ENCODE peak calls at places on chromosomes 1 and 21, in ten cellular contexts. One of them, this sample, is unnamed.

GRCh38 chr1:194279975-194280374 is 1093.6 kb upstream of the B3GALT2 start:
- DNase-seq in LoVo: no peak
- DNase-seq in RWPE1: no peak
- DNase-seq in C1 segment of cervical spinal cord: no peak
- DNase-seq in activated CD4-positive, CD25-positive, alpha-beta regulatory T cell: no peak
- DNase-seq in head of caudate nucleus: no peak
- DNase-seq in OCI-LY7: peak; percentile 51
- DNase-seq in skeletal muscle cell: no peak
- DNase-seq in Caco-2: no peak
- DNase-seq in iris pigment epithelial cell: no peak
- DNase-seq in this sample: peak; percentile 25

GRCh38 chr1:204523605-204524215 is 7.5 kb downstream of the MDM4 start:
- DNase-seq in LoVo: peak; percentile 82
- DNase-seq in RWPE1: peak; percentile 67
- DNase-seq in C1 segment of cervical spinal cord: no peak
- DNase-seq in activated CD4-positive, CD25-positive, alpha-beta regulatory T cell: no peak
- DNase-seq in head of caudate nucleus: no peak
- DNase-seq in OCI-LY7: peak; percentile 64
- DNase-seq in skeletal muscle cell: no peak
- DNase-seq in Caco-2: no peak
- DNase-seq in iris pigment epithelial cell: no peak
- DNase-seq in this sample: no peak

GRCh38 chr1:177307771-177308170 is 137.0 kb downstream of the BRINP2 start:
- DNase-seq in LoVo: no peak
- DNase-seq in RWPE1: peak; percentile 75
- DNase-seq in C1 segment of cervical spinal cord: no peak
- DNase-seq in activated CD4-positive, CD25-positive, alpha-beta regulatory T cell: no peak
- DNase-seq in head of caudate nucleus: no peak
- DNase-seq in OCI-LY7: no peak
- DNase-seq in skeletal muscle cell: peak; percentile 75
- DNase-seq in Caco-2: no peak
- DNase-seq in iris pigment epithelial cell: peak; percentile 34
- DNase-seq in this sample: no peak

GRCh38 chr1:245209658-245210415 is 55.1 kb downstream of the KIF26B start:
- DNase-seq in LoVo: no peak
- DNase-seq in RWPE1: no peak
- DNase-seq in C1 segment of cervical spinal cord: no peak
- DNase-seq in activated CD4-positive, CD25-positive, alpha-beta regulatory T cell: no peak
- DNase-seq in head of caudate nucleus: no peak
- DNase-seq in OCI-LY7: no peak
- DNase-seq in skeletal muscle cell: no peak
- DNase-seq in Caco-2: no peak
- DNase-seq in iris pigment epithelial cell: no peak
- DNase-seq in this sample: no peak

GRCh38 chr1:245576323-245576722 is 421.5 kb downstream of the KIF26B start:
- DNase-seq in LoVo: no peak
- DNase-seq in RWPE1: no peak
- DNase-seq in C1 segment of cervical spinal cord: no peak
- DNase-seq in activated CD4-positive, CD25-positive, alpha-beta regulatory T cell: no peak
- DNase-seq in head of caudate nucleus: no peak
- DNase-seq in OCI-LY7: no peak
- DNase-seq in skeletal muscle cell: no peak
- DNase-seq in Caco-2: no peak
- DNase-seq in iris pigment epithelial cell: no peak
- DNase-seq in this sample: no peak

GRCh38 chr1:203479646-203480045 is 4.0 kb downstream of the PRELP start:
- DNase-seq in LoVo: no peak
- DNase-seq in RWPE1: no peak
- DNase-seq in C1 segment of cervical spinal cord: no peak
- DNase-seq in activated CD4-positive, CD25-positive, alpha-beta regulatory T cell: no peak
- DNase-seq in head of caudate nucleus: no peak
- DNase-seq in OCI-LY7: no peak
- DNase-seq in skeletal muscle cell: no peak
- DNase-seq in Caco-2: no peak
- DNase-seq in iris pigment epithelial cell: no peak
- DNase-seq in this sample: no peak

GRCh38 chr21:17264182-17264581 is 248.7 kb upstream of the CXADR start:
- DNase-seq in LoVo: no peak
- DNase-seq in RWPE1: no peak
- DNase-seq in C1 segment of cervical spinal cord: no peak
- DNase-seq in activated CD4-positive, CD25-positive, alpha-beta regulatory T cell: no peak
- DNase-seq in head of caudate nucleus: no peak
- DNase-seq in OCI-LY7: no peak
- DNase-seq in skeletal muscle cell: no peak
- DNase-seq in Caco-2: no peak
- DNase-seq in iris pigment epithelial cell: no peak
- DNase-seq in this sample: no peak

GRCh38 chr1:230228234-230228897 is 161.3 kb downstream of the GALNT2 start:
- DNase-seq in LoVo: no peak
- DNase-seq in RWPE1: no peak
- DNase-seq in C1 segment of cervical spinal cord: no peak
- DNase-seq in activated CD4-positive, CD25-positive, alpha-beta regulatory T cell: no peak
- DNase-seq in head of caudate nucleus: no peak
- DNase-seq in OCI-LY7: no peak
- DNase-seq in skeletal muscle cell: no peak
- DNase-seq in Caco-2: no peak
- DNase-seq in iris pigment epithelial cell: no peak
- DNase-seq in this sample: no peak

GRCh38 chr1:110462964-110463363 is 12.0 kb downstream of the PROK1 start:
- DNase-seq in LoVo: no peak
- DNase-seq in RWPE1: no peak
- DNase-seq in C1 segment of cervical spinal cord: no peak
- DNase-seq in activated CD4-positive, CD25-positive, alpha-beta regulatory T cell: no peak
- DNase-seq in head of caudate nucleus: peak; percentile 20
- DNase-seq in OCI-LY7: no peak
- DNase-seq in skeletal muscle cell: no peak
- DNase-seq in Caco-2: no peak
- DNase-seq in iris pigment epithelial cell: peak; percentile 18
- DNase-seq in this sample: no peak

GRCh38 chr1:58006421-58007032 is 540.0 kb downstream of the OMA1 start:
- DNase-seq in LoVo: no peak
- DNase-seq in RWPE1: no peak
- DNase-seq in C1 segment of cervical spinal cord: no peak
- DNase-seq in activated CD4-positive, CD25-positive, alpha-beta regulatory T cell: no peak
- DNase-seq in head of caudate nucleus: no peak
- DNase-seq in OCI-LY7: no peak
- DNase-seq in skeletal muscle cell: no peak
- DNase-seq in Caco-2: no peak
- DNase-seq in iris pigment epithelial cell: no peak
- DNase-seq in this sample: no peak

GRCh38 chr1:232921416-232921815 is 29.0 kb upstream of the NTPCR start:
- DNase-seq in LoVo: no peak
- DNase-seq in RWPE1: no peak
- DNase-seq in C1 segment of cervical spinal cord: no peak
- DNase-seq in activated CD4-positive, CD25-positive, alpha-beta regulatory T cell: no peak
- DNase-seq in head of caudate nucleus: no peak
- DNase-seq in OCI-LY7: no peak
- DNase-seq in skeletal muscle cell: peak; percentile 9
- DNase-seq in Caco-2: no peak
- DNase-seq in iris pigment epithelial cell: no peak
- DNase-seq in this sample: peak; percentile 86

GRCh38 chr1:179177182-179177581 is 52.3 kb downstream of the ABL2 start:
- DNase-seq in LoVo: no peak
- DNase-seq in RWPE1: no peak
- DNase-seq in C1 segment of cervical spinal cord: peak; percentile 12
- DNase-seq in activated CD4-positive, CD25-positive, alpha-beta regulatory T cell: no peak
- DNase-seq in head of caudate nucleus: peak; percentile 15
- DNase-seq in OCI-LY7: no peak
- DNase-seq in skeletal muscle cell: no peak
- DNase-seq in Caco-2: no peak
- DNase-seq in iris pigment epithelial cell: peak; percentile 53
- DNase-seq in this sample: no peak

GRCh38 chr1:12153181-12153785 is 13.5 kb upstream of the TNFRSF1B start:
- DNase-seq in LoVo: peak; percentile 30
- DNase-seq in RWPE1: no peak
- DNase-seq in C1 segment of cervical spinal cord: peak; percentile 46
- DNase-seq in activated CD4-positive, CD25-positive, alpha-beta regulatory T cell: no peak
- DNase-seq in head of caudate nucleus: peak; percentile 30
- DNase-seq in OCI-LY7: peak; percentile 35
- DNase-seq in skeletal muscle cell: peak; percentile 56
- DNase-seq in Caco-2: no peak
- DNase-seq in iris pigment epithelial cell: peak; percentile 68
- DNase-seq in this sample: peak; percentile 81

GRCh38 chr1:59680044-59680443 is 134.7 kb upstream of the HOOK1 start:
- DNase-seq in LoVo: no peak
- DNase-seq in RWPE1: no peak
- DNase-seq in C1 segment of cervical spinal cord: no peak
- DNase-seq in activated CD4-positive, CD25-positive, alpha-beta regulatory T cell: no peak
- DNase-seq in head of caudate nucleus: no peak
- DNase-seq in OCI-LY7: no peak
- DNase-seq in skeletal muscle cell: no peak
- DNase-seq in Caco-2: no peak
- DNase-seq in iris pigment epithelial cell: no peak
- DNase-seq in this sample: no peak

GRCh38 chr1:36557041-36558000 is 74.6 kb upstream of the CSF3R start:
- DNase-seq in LoVo: no peak
- DNase-seq in RWPE1: no peak
- DNase-seq in C1 segment of cervical spinal cord: no peak
- DNase-seq in activated CD4-positive, CD25-positive, alpha-beta regulatory T cell: no peak
- DNase-seq in head of caudate nucleus: no peak
- DNase-seq in OCI-LY7: no peak
- DNase-seq in skeletal muscle cell: no peak
- DNase-seq in Caco-2: no peak
- DNase-seq in iris pigment epithelial cell: no peak
- DNase-seq in this sample: no peak

GRCh38 chr21:45636921-45637646 is 6.4 kb upstream of the PCBP3 start:
- DNase-seq in LoVo: no peak
- DNase-seq in RWPE1: no peak
- DNase-seq in C1 segment of cervical spinal cord: no peak
- DNase-seq in activated CD4-positive, CD25-positive, alpha-beta regulatory T cell: no peak
- DNase-seq in head of caudate nucleus: no peak
- DNase-seq in OCI-LY7: no peak
- DNase-seq in skeletal muscle cell: no peak
- DNase-seq in Caco-2: no peak
- DNase-seq in iris pigment epithelial cell: no peak
- DNase-seq in this sample: no peak

GRCh38 chr1:22105611-22106207 is 37.2 kb downstream of the WNT4 start:
- DNase-seq in LoVo: peak; percentile 32
- DNase-seq in RWPE1: peak; percentile 38
- DNase-seq in C1 segment of cervical spinal cord: no peak
- DNase-seq in activated CD4-positive, CD25-positive, alpha-beta regulatory T cell: no peak
- DNase-seq in head of caudate nucleus: peak; percentile 69
- DNase-seq in OCI-LY7: peak; percentile 63
- DNase-seq in skeletal muscle cell: peak; percentile 28
- DNase-seq in Caco-2: peak; percentile 50
- DNase-seq in iris pigment epithelial cell: peak; percentile 69
- DNase-seq in this sample: peak; percentile 22

GRCh38 chr1:178006043-178006442 is 36.2 kb upstream of the SEC16B start:
- DNase-seq in LoVo: no peak
- DNase-seq in RWPE1: no peak
- DNase-seq in C1 segment of cervical spinal cord: no peak
- DNase-seq in activated CD4-positive, CD25-positive, alpha-beta regulatory T cell: no peak
- DNase-seq in head of caudate nucleus: no peak
- DNase-seq in OCI-LY7: no peak
- DNase-seq in skeletal muscle cell: no peak
- DNase-seq in Caco-2: no peak
- DNase-seq in iris pigment epithelial cell: no peak
- DNase-seq in this sample: no peak

GRCh38 chr1:81876901-81877750 is 76.4 kb downstream of the ADGRL2 start:
- DNase-seq in LoVo: no peak
- DNase-seq in RWPE1: peak; percentile 37
- DNase-seq in C1 segment of cervical spinal cord: no peak
- DNase-seq in activated CD4-positive, CD25-positive, alpha-beta regulatory T cell: no peak
- DNase-seq in head of caudate nucleus: no peak
- DNase-seq in OCI-LY7: no peak
- DNase-seq in skeletal muscle cell: peak; percentile 44
- DNase-seq in Caco-2: no peak
- DNase-seq in iris pigment epithelial cell: peak; percentile 67
- DNase-seq in this sample: no peak

GRCh38 chr1:221336141-221336540 is 405.7 kb downstream of the DUSP10 start:
- DNase-seq in LoVo: no peak
- DNase-seq in RWPE1: no peak
- DNase-seq in C1 segment of cervical spinal cord: peak; percentile 8
- DNase-seq in activated CD4-positive, CD25-positive, alpha-beta regulatory T cell: no peak
- DNase-seq in head of caudate nucleus: no peak
- DNase-seq in OCI-LY7: no peak
- DNase-seq in skeletal muscle cell: no peak
- DNase-seq in Caco-2: peak; percentile 7
- DNase-seq in iris pigment epithelial cell: peak; percentile 36
- DNase-seq in this sample: no peak

GRCh38 chr1:222095606-222096475 is 354.0 kb upstream of the DUSP10 start:
- DNase-seq in LoVo: peak; percentile 37
- DNase-seq in RWPE1: peak; percentile 36
- DNase-seq in C1 segment of cervical spinal cord: peak; percentile 13
- DNase-seq in activated CD4-positive, CD25-positive, alpha-beta regulatory T cell: peak; percentile 7
- DNase-seq in head of caudate nucleus: peak; percentile 45
- DNase-seq in OCI-LY7: peak; percentile 51
- DNase-seq in skeletal muscle cell: no peak
- DNase-seq in Caco-2: peak; percentile 52
- DNase-seq in iris pigment epithelial cell: peak; percentile 28
- DNase-seq in this sample: peak; percentile 27

GRCh38 chr1:205961970-205962820 is 18.9 kb upstream of the SLC26A9 start:
- DNase-seq in LoVo: peak; percentile 44
- DNase-seq in RWPE1: no peak
- DNase-seq in C1 segment of cervical spinal cord: no peak
- DNase-seq in activated CD4-positive, CD25-positive, alpha-beta regulatory T cell: no peak
- DNase-seq in head of caudate nucleus: no peak
- DNase-seq in OCI-LY7: no peak
- DNase-seq in skeletal muscle cell: no peak
- DNase-seq in Caco-2: no peak
- DNase-seq in iris pigment epithelial cell: peak; percentile 19
- DNase-seq in this sample: no peak

GRCh38 chr1:165068716-165069115 is 287.8 kb downstream of the LMX1A start:
- DNase-seq in LoVo: no peak
- DNase-seq in RWPE1: no peak
- DNase-seq in C1 segment of cervical spinal cord: peak; percentile 23
- DNase-seq in activated CD4-positive, CD25-positive, alpha-beta regulatory T cell: no peak
- DNase-seq in head of caudate nucleus: peak; percentile 77
- DNase-seq in OCI-LY7: no peak
- DNase-seq in skeletal muscle cell: no peak
- DNase-seq in Caco-2: no peak
- DNase-seq in iris pigment epithelial cell: no peak
- DNase-seq in this sample: no peak

GRCh38 chr1:226162898-226163297 is 23.6 kb downstream of the ACBD3 start:
- DNase-seq in LoVo: no peak
- DNase-seq in RWPE1: no peak
- DNase-seq in C1 segment of cervical spinal cord: no peak
- DNase-seq in activated CD4-positive, CD25-positive, alpha-beta regulatory T cell: no peak
- DNase-seq in head of caudate nucleus: no peak
- DNase-seq in OCI-LY7: no peak
- DNase-seq in skeletal muscle cell: no peak
- DNase-seq in Caco-2: no peak
- DNase-seq in iris pigment epithelial cell: no peak
- DNase-seq in this sample: no peak

GRCh38 chr1:235077571-235078479 is 50.8 kb downstream of the TOMM20 start:
- DNase-seq in LoVo: no peak
- DNase-seq in RWPE1: no peak
- DNase-seq in C1 segment of cervical spinal cord: no peak
- DNase-seq in activated CD4-positive, CD25-positive, alpha-beta regulatory T cell: no peak
- DNase-seq in head of caudate nucleus: no peak
- DNase-seq in OCI-LY7: no peak
- DNase-seq in skeletal muscle cell: no peak
- DNase-seq in Caco-2: no peak
- DNase-seq in iris pigment epithelial cell: no peak
- DNase-seq in this sample: peak; percentile 95

GRCh38 chr1:21827141-21827679 is 15.1 kb downstream of the LDLRAD2 start:
- DNase-seq in LoVo: no peak
- DNase-seq in RWPE1: no peak
- DNase-seq in C1 segment of cervical spinal cord: no peak
- DNase-seq in activated CD4-positive, CD25-positive, alpha-beta regulatory T cell: no peak
- DNase-seq in head of caudate nucleus: no peak
- DNase-seq in OCI-LY7: no peak
- DNase-seq in skeletal muscle cell: no peak
- DNase-seq in Caco-2: no peak
- DNase-seq in iris pigment epithelial cell: no peak
- DNase-seq in this sample: no peak

This sample was measured in MV-4-11.